ENCODE peak calls at places on chromosomes 1 and 21, in seven cellular contexts. One of them, this sample, is unnamed.

GRCh38 chr1:176601358-176601757 is 138.4 kb downstream of the PAPPA2 start:
- DNase-seq in non-pigmented ciliary epithelial cell: no peak
- DNase-seq in GM06990: no peak
- DNase-seq in thoracic aorta: no peak
- DNase-seq in H4: no peak
- DNase-seq in DMS53: no peak
- DNase-seq in EL: peak
- DNase-seq in this sample: no peak

GRCh38 chr1:8409107-8409506 is 91.2 kb downstream of the SLC45A1 start:
- DNase-seq in GM06990: no peak
- DNase-seq in H4: peak
- DNase-seq in EL: peak
- DNase-seq in DMS53: peak
- DNase-seq in non-pigmented ciliary epithelial cell: no peak
- DNase-seq in thoracic aorta: no peak
- DNase-seq in this sample: no peak

GRCh38 chr1:166840309-166841302 is 1.3 kb downstream of the POGK start:
- DNase-seq in non-pigmented ciliary epithelial cell: no peak
- DNase-seq in EL: peak
- DNase-seq in thoracic aorta: no peak
- DNase-seq in GM06990: no peak
- DNase-seq in H4: no peak
- DNase-seq in DMS53: peak
- DNase-seq in this sample: no peak

GRCh38 chr1:94433866-94434265 is 15.7 kb downstream of the ABCD3 start:
- DNase-seq in H4: no peak
- DNase-seq in GM06990: no peak
- DNase-seq in DMS53: no peak
- DNase-seq in thoracic aorta: no peak
- DNase-seq in EL: no peak
- DNase-seq in non-pigmented ciliary epithelial cell: no peak
- DNase-seq in this sample: no peak

GRCh38 chr21:16587141-16587570 is 857.4 kb downstream of the USP25 start:
- DNase-seq in H4: peak
- DNase-seq in DMS53: peak
- DNase-seq in non-pigmented ciliary epithelial cell: no peak
- DNase-seq in EL: peak
- DNase-seq in GM06990: no peak
- DNase-seq in thoracic aorta: no peak
- DNase-seq in this sample: no peak

GRCh38 chr1:6092211-6092610 is 46.5 kb downstream of the KCNAB2 start:
- DNase-seq in DMS53: no peak
- DNase-seq in GM06990: no peak
- DNase-seq in non-pigmented ciliary epithelial cell: no peak
- DNase-seq in H4: no peak
- DNase-seq in thoracic aorta: no peak
- DNase-seq in EL: no peak
- DNase-seq in this sample: no peak

GRCh38 chr1:224632381-224632871 is 16.3 kb downstream of the CNIH3 start:
- DNase-seq in H4: peak
- DNase-seq in GM06990: no peak
- DNase-seq in EL: peak
- DNase-seq in thoracic aorta: no peak
- DNase-seq in DMS53: no peak
- DNase-seq in non-pigmented ciliary epithelial cell: peak
- DNase-seq in this sample: no peak

GRCh38 chr1:20376880-20377494 is 86.3 kb downstream of the VWA5B1 start:
- DNase-seq in thoracic aorta: no peak
- DNase-seq in non-pigmented ciliary epithelial cell: no peak
- DNase-seq in H4: peak
- DNase-seq in GM06990: peak
- DNase-seq in DMS53: peak
- DNase-seq in EL: peak
- DNase-seq in this sample: peak

GRCh38 chr1:173917149-173917548 is at the start of gene SERPINC1:
- DNase-seq in H4: no peak
- DNase-seq in non-pigmented ciliary epithelial cell: no peak
- DNase-seq in EL: no peak
- DNase-seq in DMS53: no peak
- DNase-seq in thoracic aorta: no peak
- DNase-seq in GM06990: no peak
- DNase-seq in this sample: no peak

GRCh38 chr21:35198004-35198403 is 148.9 kb upstream of the RUNX1 start:
- DNase-seq in H4: peak
- DNase-seq in DMS53: peak
- DNase-seq in EL: peak
- DNase-seq in GM06990: no peak
- DNase-seq in non-pigmented ciliary epithelial cell: peak
- DNase-seq in thoracic aorta: no peak
- DNase-seq in this sample: no peak

GRCh38 chr21:44065428-44065827 is 41.8 kb upstream of the PWP2 start:
- DNase-seq in GM06990: no peak
- DNase-seq in non-pigmented ciliary epithelial cell: no peak
- DNase-seq in H4: no peak
- DNase-seq in DMS53: no peak
- DNase-seq in EL: peak
- DNase-seq in thoracic aorta: no peak
- DNase-seq in this sample: no peak

GRCh38 chr1:245822997-245823396 is 668.2 kb downstream of the KIF26B start:
- DNase-seq in non-pigmented ciliary epithelial cell: peak
- DNase-seq in GM06990: no peak
- DNase-seq in DMS53: peak
- DNase-seq in H4: peak
- DNase-seq in thoracic aorta: no peak
- DNase-seq in EL: peak
- DNase-seq in this sample: no peak

This sample was measured in activated B cell treated with CpG ODN at 0.5 μM for 24 hours.